ENCODE peak calls at places on chromosomes 16 and 17, in ten cellular contexts. One of them, this sample, is unnamed.

GRCh38 chr16:71903608-71904007 is 8.3 kb downstream of the IST1 start:
- DNase-seq in NCI-H524: no peak
- DNase-seq in stimulated activated CD8-positive, alpha-beta memory T cell treated with anti-CD3 and anti-CD28 coated beads, Interleukin-7, amount 100 ng/mL, for 1 hour: no peak
- DNase-seq in cardiac muscle cell: no peak
- DNase-seq in T-helper 2 cell: no peak
- DNase-seq in LoVo: no peak
- DNase-seq in sigmoid colon: no peak
- DNase-seq in DND-41: no peak
- DNase-seq in naive thymus-derived CD8-positive, alpha-beta T cell: no peak
- DNase-seq in PC-9: no peak
- DNase-seq in this sample: no peak

GRCh38 chr17:14813649-14814048 is 451.5 kb downstream of the PMP22 start:
- DNase-seq in NCI-H524: no peak
- DNase-seq in stimulated activated CD8-positive, alpha-beta memory T cell treated with anti-CD3 and anti-CD28 coated beads, Interleukin-7, amount 100 ng/mL, for 1 hour: no peak
- DNase-seq in cardiac muscle cell: peak
- DNase-seq in T-helper 2 cell: no peak
- DNase-seq in LoVo: no peak
- DNase-seq in sigmoid colon: no peak
- DNase-seq in DND-41: peak
- DNase-seq in naive thymus-derived CD8-positive, alpha-beta T cell: peak
- DNase-seq in PC-9: no peak
- DNase-seq in this sample: peak

GRCh38 chr16:5523794-5524193 is 426.2 kb upstream of the EEF2KMT start:
- DNase-seq in NCI-H524: no peak
- DNase-seq in stimulated activated CD8-positive, alpha-beta memory T cell treated with anti-CD3 and anti-CD28 coated beads, Interleukin-7, amount 100 ng/mL, for 1 hour: no peak
- DNase-seq in cardiac muscle cell: no peak
- DNase-seq in T-helper 2 cell: no peak
- DNase-seq in LoVo: no peak
- DNase-seq in sigmoid colon: no peak
- DNase-seq in DND-41: no peak
- DNase-seq in naive thymus-derived CD8-positive, alpha-beta T cell: no peak
- DNase-seq in PC-9: no peak
- DNase-seq in this sample: no peak

GRCh38 chr17:3335876-3336275 is 37.7 kb upstream of the OR3A1 start:
- DNase-seq in NCI-H524: peak
- DNase-seq in stimulated activated CD8-positive, alpha-beta memory T cell treated with anti-CD3 and anti-CD28 coated beads, Interleukin-7, amount 100 ng/mL, for 1 hour: no peak
- DNase-seq in cardiac muscle cell: no peak
- DNase-seq in T-helper 2 cell: no peak
- DNase-seq in LoVo: peak
- DNase-seq in sigmoid colon: no peak
- DNase-seq in DND-41: no peak
- DNase-seq in naive thymus-derived CD8-positive, alpha-beta T cell: no peak
- DNase-seq in PC-9: no peak
- DNase-seq in this sample: peak

GRCh38 chr16:75266738-75267630 is 15.6 kb upstream of the BCAR1 start:
- DNase-seq in NCI-H524: peak
- DNase-seq in stimulated activated CD8-positive, alpha-beta memory T cell treated with anti-CD3 and anti-CD28 coated beads, Interleukin-7, amount 100 ng/mL, for 1 hour: no peak
- DNase-seq in cardiac muscle cell: no peak
- DNase-seq in T-helper 2 cell: no peak
- DNase-seq in LoVo: no peak
- DNase-seq in sigmoid colon: peak
- DNase-seq in DND-41: no peak
- DNase-seq in naive thymus-derived CD8-positive, alpha-beta T cell: no peak
- DNase-seq in PC-9: no peak
- DNase-seq in this sample: no peak

GRCh38 chr16:5044011-5044540 is 10.3 kb upstream of the NAGPA start:
- DNase-seq in NCI-H524: no peak
- DNase-seq in stimulated activated CD8-positive, alpha-beta memory T cell treated with anti-CD3 and anti-CD28 coated beads, Interleukin-7, amount 100 ng/mL, for 1 hour: no peak
- DNase-seq in cardiac muscle cell: no peak
- DNase-seq in T-helper 2 cell: no peak
- DNase-seq in LoVo: no peak
- DNase-seq in sigmoid colon: peak
- DNase-seq in DND-41: no peak
- DNase-seq in naive thymus-derived CD8-positive, alpha-beta T cell: no peak
- DNase-seq in PC-9: no peak
- DNase-seq in this sample: no peak

GRCh38 chr17:67558740-67559380 is 158.9 kb upstream of the NOL11 start:
- DNase-seq in NCI-H524: no peak
- DNase-seq in stimulated activated CD8-positive, alpha-beta memory T cell treated with anti-CD3 and anti-CD28 coated beads, Interleukin-7, amount 100 ng/mL, for 1 hour: no peak
- DNase-seq in cardiac muscle cell: peak
- DNase-seq in T-helper 2 cell: no peak
- DNase-seq in LoVo: no peak
- DNase-seq in sigmoid colon: peak
- DNase-seq in DND-41: no peak
- DNase-seq in naive thymus-derived CD8-positive, alpha-beta T cell: no peak
- DNase-seq in PC-9: no peak
- DNase-seq in this sample: peak

GRCh38 chr17:80738987-80739730 is 194.5 kb downstream of the RPTOR start:
- DNase-seq in NCI-H524: no peak
- DNase-seq in stimulated activated CD8-positive, alpha-beta memory T cell treated with anti-CD3 and anti-CD28 coated beads, Interleukin-7, amount 100 ng/mL, for 1 hour: no peak
- DNase-seq in cardiac muscle cell: no peak
- DNase-seq in T-helper 2 cell: no peak
- DNase-seq in LoVo: no peak
- DNase-seq in sigmoid colon: no peak
- DNase-seq in DND-41: no peak
- DNase-seq in naive thymus-derived CD8-positive, alpha-beta T cell: no peak
- DNase-seq in PC-9: no peak
- DNase-seq in this sample: no peak

GRCh38 chr16:81608515-81609209 is 164.1 kb downstream of the CMIP start:
- DNase-seq in NCI-H524: no peak
- DNase-seq in stimulated activated CD8-positive, alpha-beta memory T cell treated with anti-CD3 and anti-CD28 coated beads, Interleukin-7, amount 100 ng/mL, for 1 hour: no peak
- DNase-seq in cardiac muscle cell: no peak
- DNase-seq in T-helper 2 cell: no peak
- DNase-seq in LoVo: no peak
- DNase-seq in sigmoid colon: no peak
- DNase-seq in DND-41: no peak
- DNase-seq in naive thymus-derived CD8-positive, alpha-beta T cell: no peak
- DNase-seq in PC-9: no peak
- DNase-seq in this sample: no peak

GRCh38 chr17:10233157-10233556 is 34.8 kb upstream of the GAS7 start:
- DNase-seq in NCI-H524: no peak
- DNase-seq in stimulated activated CD8-positive, alpha-beta memory T cell treated with anti-CD3 and anti-CD28 coated beads, Interleukin-7, amount 100 ng/mL, for 1 hour: no peak
- DNase-seq in cardiac muscle cell: no peak
- DNase-seq in T-helper 2 cell: no peak
- DNase-seq in LoVo: no peak
- DNase-seq in sigmoid colon: no peak
- DNase-seq in DND-41: no peak
- DNase-seq in naive thymus-derived CD8-positive, alpha-beta T cell: no peak
- DNase-seq in PC-9: no peak
- DNase-seq in this sample: no peak

GRCh38 chr16:81099958-81100357 is 3.8 kb upstream of the GCSH start:
- DNase-seq in NCI-H524: no peak
- DNase-seq in stimulated activated CD8-positive, alpha-beta memory T cell treated with anti-CD3 and anti-CD28 coated beads, Interleukin-7, amount 100 ng/mL, for 1 hour: no peak
- DNase-seq in cardiac muscle cell: no peak
- DNase-seq in T-helper 2 cell: no peak
- DNase-seq in LoVo: no peak
- DNase-seq in sigmoid colon: no peak
- DNase-seq in DND-41: no peak
- DNase-seq in naive thymus-derived CD8-positive, alpha-beta T cell: no peak
- DNase-seq in PC-9: no peak
- DNase-seq in this sample: no peak

GRCh38 chr17:42782402-42783061 is 2.1 kb downstream of the WNK4 start:
- DNase-seq in NCI-H524: no peak
- DNase-seq in stimulated activated CD8-positive, alpha-beta memory T cell treated with anti-CD3 and anti-CD28 coated beads, Interleukin-7, amount 100 ng/mL, for 1 hour: no peak
- DNase-seq in cardiac muscle cell: no peak
- DNase-seq in T-helper 2 cell: no peak
- DNase-seq in LoVo: no peak
- DNase-seq in sigmoid colon: no peak
- DNase-seq in DND-41: no peak
- DNase-seq in naive thymus-derived CD8-positive, alpha-beta T cell: no peak
- DNase-seq in PC-9: no peak
- DNase-seq in this sample: no peak

GRCh38 chr17:4118095-4118743 is 24.6 kb downstream of the ZZEF1 start:
- DNase-seq in NCI-H524: no peak
- DNase-seq in stimulated activated CD8-positive, alpha-beta memory T cell treated with anti-CD3 and anti-CD28 coated beads, Interleukin-7, amount 100 ng/mL, for 1 hour: no peak
- DNase-seq in cardiac muscle cell: no peak
- DNase-seq in T-helper 2 cell: no peak
- DNase-seq in LoVo: no peak
- DNase-seq in sigmoid colon: no peak
- DNase-seq in DND-41: no peak
- DNase-seq in naive thymus-derived CD8-positive, alpha-beta T cell: no peak
- DNase-seq in PC-9: peak
- DNase-seq in this sample: no peak

GRCh38 chr16:55051571-55051970 is 120.9 kb downstream of the IRX5 start:
- DNase-seq in NCI-H524: no peak
- DNase-seq in stimulated activated CD8-positive, alpha-beta memory T cell treated with anti-CD3 and anti-CD28 coated beads, Interleukin-7, amount 100 ng/mL, for 1 hour: no peak
- DNase-seq in cardiac muscle cell: no peak
- DNase-seq in T-helper 2 cell: no peak
- DNase-seq in LoVo: no peak
- DNase-seq in sigmoid colon: peak
- DNase-seq in DND-41: peak
- DNase-seq in naive thymus-derived CD8-positive, alpha-beta T cell: no peak
- DNase-seq in PC-9: no peak
- DNase-seq in this sample: no peak